ENCODE peak calls at places on chromosomes 3 and 15, in five cellular contexts. C is HT1080, T is breast epithelium, O is cardiac muscle cell, B is GM12891. W is an unnamed sample.
A peak's percentile ranks its signal among the peaks of the same experiment; 100 is the strongest.

GRCh38 chr3:177525987-177526712 is 328.9 kb upstream of the TBL1XR1 start:
- DNase-seq in O (no peak), C (peak; percentile 20), B (no peak), T (no peak), W (no peak)

GRCh38 chr3:45487508-45487907 is 99.1 kb downstream of the LARS2 start:
- DNase-seq in C (no peak), O (no peak), T (no peak), B (no peak), W (no peak)

GRCh38 chr3:29936054-29936453 is 655.2 kb downstream of the RBMS3 start:
- DNase-seq in O (no peak), B (no peak), T (no peak), C (no peak), W (no peak)

GRCh38 chr3:59237121-59237520 is 187.3 kb upstream of the CFAP20DC start:
- DNase-seq in C (peak; percentile 89), B (no peak), O (no peak), T (no peak), W (no peak)

GRCh38 chr15:96186105-96186504 is 144.4 kb upstream of the NR2F2 start:
- DNase-seq in O (no peak), C (no peak), T (no peak), B (no peak), W (no peak)

GRCh38 chr3:146331967-146332366 is 81.1 kb upstream of the PLSCR4 start:
- DNase-seq in B (no peak), O (no peak), T (no peak), C (no peak), W (no peak)

GRCh38 chr3:127371338-127371737 is 83.5 kb upstream of the PRR20G start:
- DNase-seq in T (no peak), O (no peak), C (no peak), B (no peak), W (no peak)

GRCh38 chr3:178719036-178719635 is 182.9 kb downstream of the KCNMB2 start:
- DNase-seq in C (no peak), O (peak; percentile 76), B (no peak), T (no peak), W (no peak)

GRCh38 chr3:31453430-31453829 is 79.3 kb upstream of the STT3B start:
- DNase-seq in O (no peak), T (no peak), B (no peak), C (no peak), W (no peak)

GRCh38 chr15:51883436-51883835 is 54.0 kb downstream of the TMOD3 start:
- DNase-seq in O (no peak), B (no peak), T (no peak), C (no peak), W (no peak)

GRCh38 chr3:159911011-159911663 is 77.5 kb upstream of the IL12A start:
- DNase-seq in T (no peak), B (no peak), O (no peak), C (peak; percentile 54), W (no peak)

GRCh38 chr3:124592658-124593441 is 137.4 kb upstream of the UMPS start:
- DNase-seq in O (no peak), T (no peak), C (no peak), B (no peak), W (no peak)

GRCh38 chr15:74196175-74196574 is 6.4 kb downstream of the STRA6 start:
- DNase-seq in C (peak; percentile 86), T (no peak), B (no peak), O (peak; percentile 75), W (no peak)

GRCh38 chr3:147089286-147089685 is 317.1 kb downstream of the ZIC4 start:
- DNase-seq in C (no peak), T (no peak), B (no peak), O (no peak), W (no peak)

GRCh38 chr3:95750097-95750496 is 1064.3 kb upstream of the EPHA6 start:
- DNase-seq in C (no peak), T (no peak), O (no peak), B (no peak), W (no peak)

GRCh38 chr3:15899438-15899837 is 101.7 kb upstream of the ANKRD28 start:
- DNase-seq in O (no peak), C (peak; percentile 64), B (no peak), T (no peak), W (no peak)

GRCh38 chr3:159632847-159633246 is 355.8 kb upstream of the IL12A start:
- DNase-seq in O (no peak), C (peak; percentile 22), B (no peak), T (no peak), W (no peak)

GRCh38 chr3:123880998-123881561 is 3.1 kb downstream of the MYLK start:
- DNase-seq in T (no peak), C (peak; percentile 70), B (no peak), O (peak; percentile 14), W (no peak)

GRCh38 chr15:46309914-46310313 is 675.1 kb downstream of the SQOR start:
- DNase-seq in C (no peak), B (no peak), T (no peak), O (peak; percentile 31), W (no peak)

W was measured in activated CD8-positive, alpha-beta memory T cell treated with anti-CD3 and anti-CD28 coated beads, Interleukin-2, amount 50 U/mL, for 48 hours.